ENCODE peak calls at places on chromosomes 13 and 19, in nine cellular contexts. One of them, this sample, is unnamed.

GRCh38 chr19:10718205-10719196 is 622 bp downstream of the DNM2 start:
- DNase-seq in vagina: no peak
- DNase-seq in IMR-90: peak
- DNase-seq in gastrocnemius medialis: no peak
- DNase-seq in CD4-positive, CD25-positive, alpha-beta regulatory T cell: no peak
- DNase-seq in cardiac muscle cell: peak
- DNase-seq in AG04450: no peak
- DNase-seq in thoracic aorta: no peak
- DNase-seq in GM23248: peak
- DNase-seq in this sample: no peak

GRCh38 chr13:114064516-114065140 is 67.8 kb downstream of the RASA3 start:
- DNase-seq in vagina: no peak
- DNase-seq in thoracic aorta: no peak
- DNase-seq in IMR-90: peak
- DNase-seq in CD4-positive, CD25-positive, alpha-beta regulatory T cell: no peak
- DNase-seq in cardiac muscle cell: no peak
- DNase-seq in gastrocnemius medialis: no peak
- DNase-seq in AG04450: no peak
- DNase-seq in GM23248: peak
- DNase-seq in this sample: no peak

GRCh38 chr19:53076984-53077383 is 26.2 kb downstream of the ZNF160 start:
- DNase-seq in CD4-positive, CD25-positive, alpha-beta regulatory T cell: no peak
- DNase-seq in cardiac muscle cell: peak
- DNase-seq in vagina: no peak
- DNase-seq in GM23248: peak
- DNase-seq in IMR-90: peak
- DNase-seq in thoracic aorta: no peak
- DNase-seq in AG04450: no peak
- DNase-seq in gastrocnemius medialis: no peak
- DNase-seq in this sample: no peak

GRCh38 chr13:91576590-91576989 is 178.2 kb downstream of the GPC5 start:
- DNase-seq in GM23248: no peak
- DNase-seq in gastrocnemius medialis: no peak
- DNase-seq in thoracic aorta: no peak
- DNase-seq in cardiac muscle cell: peak
- DNase-seq in IMR-90: no peak
- DNase-seq in CD4-positive, CD25-positive, alpha-beta regulatory T cell: no peak
- DNase-seq in AG04450: no peak
- DNase-seq in vagina: no peak
- DNase-seq in this sample: no peak

GRCh38 chr19:34269968-34270621 is 15.7 kb downstream of the GARRE1 start:
- DNase-seq in GM23248: peak
- DNase-seq in AG04450: no peak
- DNase-seq in vagina: no peak
- DNase-seq in thoracic aorta: peak
- DNase-seq in CD4-positive, CD25-positive, alpha-beta regulatory T cell: peak
- DNase-seq in cardiac muscle cell: no peak
- DNase-seq in IMR-90: peak
- DNase-seq in gastrocnemius medialis: peak
- DNase-seq in this sample: peak

GRCh38 chr13:22198001-22198400 is 527.1 kb downstream of the FGF9 start:
- DNase-seq in vagina: no peak
- DNase-seq in AG04450: no peak
- DNase-seq in thoracic aorta: no peak
- DNase-seq in IMR-90: no peak
- DNase-seq in CD4-positive, CD25-positive, alpha-beta regulatory T cell: no peak
- DNase-seq in cardiac muscle cell: no peak
- DNase-seq in gastrocnemius medialis: no peak
- DNase-seq in GM23248: peak
- DNase-seq in this sample: no peak

GRCh38 chr13:94481966-94482365 is 2.5 kb upstream of the DCT start:
- DNase-seq in vagina: no peak
- DNase-seq in GM23248: peak
- DNase-seq in cardiac muscle cell: no peak
- DNase-seq in gastrocnemius medialis: peak
- DNase-seq in CD4-positive, CD25-positive, alpha-beta regulatory T cell: no peak
- DNase-seq in IMR-90: peak
- DNase-seq in thoracic aorta: no peak
- DNase-seq in AG04450: no peak
- DNase-seq in this sample: no peak

GRCh38 chr13:99151516-99151915 is 49.1 kb upstream of the UBAC2 start:
- DNase-seq in gastrocnemius medialis: no peak
- DNase-seq in AG04450: no peak
- DNase-seq in IMR-90: peak
- DNase-seq in cardiac muscle cell: no peak
- DNase-seq in CD4-positive, CD25-positive, alpha-beta regulatory T cell: no peak
- DNase-seq in thoracic aorta: no peak
- DNase-seq in GM23248: peak
- DNase-seq in vagina: no peak
- DNase-seq in this sample: no peak

GRCh38 chr19:58569943-58570670 is 3.0 kb downstream of the MZF1 start:
- DNase-seq in thoracic aorta: no peak
- DNase-seq in GM23248: no peak
- DNase-seq in cardiac muscle cell: no peak
- DNase-seq in vagina: no peak
- DNase-seq in IMR-90: no peak
- DNase-seq in gastrocnemius medialis: no peak
- DNase-seq in CD4-positive, CD25-positive, alpha-beta regulatory T cell: no peak
- DNase-seq in AG04450: no peak
- DNase-seq in this sample: peak

GRCh38 chr13:32409561-32410440 is 18.1 kb downstream of the N4BP2L1 start:
- DNase-seq in thoracic aorta: no peak
- DNase-seq in GM23248: no peak
- DNase-seq in gastrocnemius medialis: no peak
- DNase-seq in cardiac muscle cell: peak
- DNase-seq in AG04450: no peak
- DNase-seq in CD4-positive, CD25-positive, alpha-beta regulatory T cell: no peak
- DNase-seq in IMR-90: peak
- DNase-seq in vagina: no peak
- DNase-seq in this sample: peak

GRCh38 chr13:46359731-46360130 is 27.3 kb downstream of the RUBCNL start:
- DNase-seq in IMR-90: peak
- DNase-seq in gastrocnemius medialis: no peak
- DNase-seq in GM23248: peak
- DNase-seq in CD4-positive, CD25-positive, alpha-beta regulatory T cell: no peak
- DNase-seq in cardiac muscle cell: no peak
- DNase-seq in AG04450: no peak
- DNase-seq in thoracic aorta: no peak
- DNase-seq in vagina: no peak
- DNase-seq in this sample: no peak

GRCh38 chr13:77985866-77986636 is 67.4 kb upstream of the EDNRB start:
- DNase-seq in cardiac muscle cell: no peak
- DNase-seq in gastrocnemius medialis: no peak
- DNase-seq in GM23248: peak
- DNase-seq in CD4-positive, CD25-positive, alpha-beta regulatory T cell: no peak
- DNase-seq in IMR-90: no peak
- DNase-seq in AG04450: no peak
- DNase-seq in vagina: no peak
- DNase-seq in thoracic aorta: no peak
- DNase-seq in this sample: no peak

GRCh38 chr13:77994166-77994565 is 75.5 kb upstream of the EDNRB start:
- DNase-seq in thoracic aorta: no peak
- DNase-seq in vagina: no peak
- DNase-seq in cardiac muscle cell: peak
- DNase-seq in CD4-positive, CD25-positive, alpha-beta regulatory T cell: no peak
- DNase-seq in AG04450: no peak
- DNase-seq in gastrocnemius medialis: no peak
- DNase-seq in GM23248: no peak
- DNase-seq in IMR-90: no peak
- DNase-seq in this sample: no peak

GRCh38 chr13:77990973-77991372 is 72.3 kb upstream of the EDNRB start:
- DNase-seq in AG04450: no peak
- DNase-seq in thoracic aorta: no peak
- DNase-seq in vagina: no peak
- DNase-seq in IMR-90: no peak
- DNase-seq in CD4-positive, CD25-positive, alpha-beta regulatory T cell: no peak
- DNase-seq in gastrocnemius medialis: no peak
- DNase-seq in GM23248: no peak
- DNase-seq in cardiac muscle cell: peak
- DNase-seq in this sample: no peak

GRCh38 chr13:77986699-77987098 is 68.1 kb upstream of the EDNRB start:
- DNase-seq in AG04450: no peak
- DNase-seq in cardiac muscle cell: no peak
- DNase-seq in thoracic aorta: no peak
- DNase-seq in CD4-positive, CD25-positive, alpha-beta regulatory T cell: no peak
- DNase-seq in gastrocnemius medialis: no peak
- DNase-seq in vagina: no peak
- DNase-seq in GM23248: no peak
- DNase-seq in IMR-90: no peak
- DNase-seq in this sample: no peak

DNA sequence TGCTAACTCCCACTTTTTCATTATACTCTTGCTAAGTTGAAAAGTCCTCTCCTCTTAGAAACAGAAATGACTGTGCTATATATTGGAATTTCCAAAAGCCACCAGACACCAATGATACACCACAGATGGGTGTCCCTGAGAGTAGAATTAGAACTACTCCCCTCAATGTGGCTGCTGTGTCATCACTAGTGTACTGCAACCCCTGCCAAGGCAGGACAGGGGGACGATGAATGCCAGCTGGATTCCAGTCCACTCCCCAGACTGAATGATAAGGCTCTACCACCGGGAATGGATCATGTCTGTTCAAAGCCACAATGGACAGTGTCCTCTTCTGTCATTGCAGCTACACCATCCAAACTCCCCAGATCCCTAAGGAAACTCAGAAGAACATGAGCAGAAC is 69.7 kb upstream of the EDNRB start:
- DNase-seq in vagina: no peak
- DNase-seq in CD4-positive, CD25-positive, alpha-beta regulatory T cell: no peak
- DNase-seq in cardiac muscle cell: no peak
- DNase-seq in GM23248: no peak
- DNase-seq in thoracic aorta: no peak
- DNase-seq in IMR-90: no peak
- DNase-seq in gastrocnemius medialis: no peak
- DNase-seq in AG04450: no peak
- DNase-seq in this sample: no peak
- H3K27ac ChIP-seq in vagina: no peak
- H3K27ac ChIP-seq in CD4-positive, CD25-positive, alpha-beta regulatory T cell: no peak
- H3K27ac ChIP-seq in cardiac muscle cell: no peak
- H3K27ac ChIP-seq in GM23248: no peak
- H3K27ac ChIP-seq in thoracic aorta: no peak
- H3K27ac ChIP-seq in IMR-90: no peak
- H3K27ac ChIP-seq in gastrocnemius medialis: no peak
- H3K27ac ChIP-seq in AG04450: no peak
- H3K27ac ChIP-seq in this sample: no peak

DNA sequence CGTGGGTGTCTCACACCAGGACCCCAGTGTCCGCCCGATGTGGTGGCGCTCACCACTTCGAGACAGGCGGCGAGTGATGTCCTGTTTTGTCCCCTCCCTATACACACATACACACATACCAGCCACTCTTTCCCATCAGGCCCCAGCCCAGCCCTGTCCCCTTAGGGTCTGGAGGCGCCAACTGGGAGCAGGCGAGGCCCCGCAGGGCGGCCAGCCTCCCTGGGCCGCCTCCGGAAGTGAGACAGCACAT is 38.1 kb upstream of the NANOS3 start:
- DNase-seq in AG04450: no peak
- DNase-seq in vagina: no peak
- DNase-seq in thoracic aorta: peak
- DNase-seq in GM23248: no peak
- DNase-seq in CD4-positive, CD25-positive, alpha-beta regulatory T cell: no peak
- DNase-seq in gastrocnemius medialis: no peak
- DNase-seq in IMR-90: no peak
- DNase-seq in cardiac muscle cell: no peak
- DNase-seq in this sample: no peak
- H3K27ac ChIP-seq in AG04450: peak
- H3K27ac ChIP-seq in vagina: peak
- H3K27ac ChIP-seq in thoracic aorta: peak
- H3K27ac ChIP-seq in GM23248: peak
- H3K27ac ChIP-seq in CD4-positive, CD25-positive, alpha-beta regulatory T cell: peak
- H3K27ac ChIP-seq in gastrocnemius medialis: peak
- H3K27ac ChIP-seq in IMR-90: peak
- H3K27ac ChIP-seq in cardiac muscle cell: no peak
- H3K27ac ChIP-seq in this sample: peak

DNA sequence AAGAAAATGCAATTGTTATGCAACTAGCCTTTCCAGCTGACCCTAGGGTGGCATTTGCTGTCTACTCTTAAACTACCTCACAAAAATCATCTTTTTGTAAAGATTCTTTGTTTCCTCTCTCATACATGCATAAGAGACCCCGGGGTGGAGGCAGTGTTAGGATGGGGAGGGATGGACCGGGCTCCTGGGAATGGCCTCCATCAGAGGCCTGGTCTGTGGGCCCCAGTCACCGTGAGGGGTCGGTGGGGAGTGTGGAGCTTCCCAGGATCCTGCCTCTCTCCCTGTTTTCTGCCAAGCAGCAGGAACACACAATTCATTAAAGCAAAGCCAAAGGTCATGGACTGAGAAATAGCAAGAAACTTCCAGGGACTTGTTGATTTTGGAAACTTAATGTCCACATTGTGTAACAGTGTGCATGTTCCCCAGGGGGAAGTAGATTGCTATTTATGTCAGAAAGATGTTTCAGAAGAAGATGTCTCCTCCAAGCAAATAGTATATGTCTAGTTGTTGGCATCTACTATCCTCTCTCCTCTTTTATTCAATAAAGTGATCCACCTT is 241.4 kb downstream of the ENOX1 start:
- DNase-seq in cardiac muscle cell: no peak
- DNase-seq in vagina: no peak
- DNase-seq in GM23248: no peak
- DNase-seq in IMR-90: no peak
- DNase-seq in gastrocnemius medialis: no peak
- DNase-seq in CD4-positive, CD25-positive, alpha-beta regulatory T cell: no peak
- DNase-seq in AG04450: no peak
- DNase-seq in thoracic aorta: no peak
- DNase-seq in this sample: no peak
- H3K27ac ChIP-seq in cardiac muscle cell: peak
- H3K27ac ChIP-seq in vagina: peak
- H3K27ac ChIP-seq in GM23248: no peak
- H3K27ac ChIP-seq in IMR-90: no peak
- H3K27ac ChIP-seq in gastrocnemius medialis: peak
- H3K27ac ChIP-seq in CD4-positive, CD25-positive, alpha-beta regulatory T cell: no peak
- H3K27ac ChIP-seq in AG04450: no peak
- H3K27ac ChIP-seq in thoracic aorta: no peak
- H3K27ac ChIP-seq in this sample: no peak

GRCh38 chr19:7415857-7416371 is 67.2 kb downstream of the ARHGEF18 start:
- DNase-seq in AG04450: no peak
- DNase-seq in GM23248: no peak
- DNase-seq in CD4-positive, CD25-positive, alpha-beta regulatory T cell: no peak
- DNase-seq in thoracic aorta: no peak
- DNase-seq in IMR-90: no peak
- DNase-seq in cardiac muscle cell: no peak
- DNase-seq in gastrocnemius medialis: no peak
- DNase-seq in vagina: no peak
- DNase-seq in this sample: no peak

GRCh38 chr19:7413629-7414028 is 64.9 kb downstream of the ARHGEF18 start:
- DNase-seq in gastrocnemius medialis: no peak
- DNase-seq in thoracic aorta: no peak
- DNase-seq in GM23248: no peak
- DNase-seq in vagina: no peak
- DNase-seq in CD4-positive, CD25-positive, alpha-beta regulatory T cell: no peak
- DNase-seq in AG04450: no peak
- DNase-seq in IMR-90: no peak
- DNase-seq in cardiac muscle cell: no peak
- DNase-seq in this sample: no peak

GRCh38 chr19:7415163-7415856 is 66.6 kb downstream of the ARHGEF18 start:
- DNase-seq in thoracic aorta: no peak
- DNase-seq in CD4-positive, CD25-positive, alpha-beta regulatory T cell: no peak
- DNase-seq in cardiac muscle cell: no peak
- DNase-seq in GM23248: no peak
- DNase-seq in gastrocnemius medialis: no peak
- DNase-seq in vagina: no peak
- DNase-seq in AG04450: peak
- DNase-seq in IMR-90: peak
- DNase-seq in this sample: no peak

GRCh38 chr19:7408251-7408650 is 59.5 kb downstream of the ARHGEF18 start:
- DNase-seq in AG04450: no peak
- DNase-seq in GM23248: no peak
- DNase-seq in gastrocnemius medialis: no peak
- DNase-seq in cardiac muscle cell: no peak
- DNase-seq in thoracic aorta: no peak
- DNase-seq in CD4-positive, CD25-positive, alpha-beta regulatory T cell: no peak
- DNase-seq in vagina: no peak
- DNase-seq in IMR-90: no peak
- DNase-seq in this sample: no peak

GRCh38 chr19:7410946-7411345 is 62.2 kb downstream of the ARHGEF18 start:
- DNase-seq in CD4-positive, CD25-positive, alpha-beta regulatory T cell: no peak
- DNase-seq in thoracic aorta: no peak
- DNase-seq in AG04450: no peak
- DNase-seq in gastrocnemius medialis: no peak
- DNase-seq in vagina: no peak
- DNase-seq in cardiac muscle cell: no peak
- DNase-seq in GM23248: no peak
- DNase-seq in IMR-90: no peak
- DNase-seq in this sample: no peak
- H3K27ac ChIP-seq in CD4-positive, CD25-positive, alpha-beta regulatory T cell: peak
- H3K27ac ChIP-seq in thoracic aorta: no peak
- H3K27ac ChIP-seq in AG04450: no peak
- H3K27ac ChIP-seq in gastrocnemius medialis: no peak
- H3K27ac ChIP-seq in vagina: no peak
- H3K27ac ChIP-seq in cardiac muscle cell: no peak
- H3K27ac ChIP-seq in GM23248: no peak
- H3K27ac ChIP-seq in IMR-90: no peak
- H3K27ac ChIP-seq in this sample: no peak